ENCODE peak calls at places on chromosomes 3 and 15, in six cellular contexts. One of them, this sample, is unnamed. For H3K27me3, the result is how much of the 10 kb centered on the place peaks cover.

GRCh38 chr3:42960781-42961180 is 18.3 kb upstream of the GASK1A start:
- DNase-seq in PC-3: no peak
- DNase-seq in HCT116: no peak
- DNase-seq in neural progenitor cell: no peak
- DNase-seq in SK-N-SH: no peak
- DNase-seq in MM.1S: no peak
- DNase-seq in this sample: no peak

GRCh38 chr3:171835116-171835515 is 8.0 kb upstream of the TMEM212 start:
- DNase-seq in PC-3: no peak
- DNase-seq in HCT116: no peak
- DNase-seq in neural progenitor cell: no peak
- DNase-seq in SK-N-SH: no peak
- DNase-seq in MM.1S: no peak
- DNase-seq in this sample: no peak

GRCh38 chr15:29669823-29670222 is 152.4 kb downstream of the TJP1 start:
- DNase-seq in PC-3: peak
- DNase-seq in HCT116: no peak
- DNase-seq in neural progenitor cell: no peak
- DNase-seq in SK-N-SH: no peak
- DNase-seq in MM.1S: no peak
- DNase-seq in this sample: peak

GRCh38 chr15:70569718-70570231 is 193.6 kb downstream of the UACA start:
- DNase-seq in PC-3: peak
- DNase-seq in HCT116: peak
- DNase-seq in neural progenitor cell: no peak
- DNase-seq in SK-N-SH: no peak
- DNase-seq in MM.1S: no peak
- DNase-seq in this sample: no peak

GRCh38 chr15:60682115-60682514 is 203.2 kb upstream of the ICE2 start:
- DNase-seq in PC-3: no peak
- DNase-seq in HCT116: no peak
- DNase-seq in neural progenitor cell: no peak
- DNase-seq in SK-N-SH: no peak
- DNase-seq in MM.1S: no peak
- DNase-seq in this sample: peak

GRCh38 chr15:101614001-101614585 is 38.1 kb downstream of the TM2D3 start:
- DNase-seq in PC-3: no peak
- DNase-seq in HCT116: no peak
- DNase-seq in neural progenitor cell: no peak
- DNase-seq in SK-N-SH: peak
- DNase-seq in MM.1S: no peak
- DNase-seq in this sample: no peak

GRCh38 chr15:67820147-67820991 is 4.9 kb upstream of the SKOR1 start:
- DNase-seq in PC-3: no peak
- DNase-seq in HCT116: no peak
- DNase-seq in neural progenitor cell: no peak
- DNase-seq in SK-N-SH: no peak
- DNase-seq in MM.1S: no peak
- DNase-seq in this sample: no peak

GRCh38 chr3:37967252-37967881 is 23.2 kb upstream of the VILL start:
- DNase-seq in PC-3: peak
- DNase-seq in HCT116: peak
- DNase-seq in neural progenitor cell: peak
- DNase-seq in SK-N-SH: peak
- DNase-seq in MM.1S: peak
- DNase-seq in this sample: peak

GRCh38 chr15:45181491-45182285 is 6.1 kb downstream of the SHF start:
- DNase-seq in PC-3: no peak
- DNase-seq in HCT116: no peak
- DNase-seq in neural progenitor cell: no peak
- DNase-seq in SK-N-SH: peak
- DNase-seq in MM.1S: no peak
- DNase-seq in this sample: no peak

GRCh38 chr15:42710662-42711061 is 26.3 kb downstream of the CDAN1 start:
- DNase-seq in PC-3: no peak
- DNase-seq in HCT116: no peak
- DNase-seq in neural progenitor cell: no peak
- DNase-seq in SK-N-SH: no peak
- DNase-seq in MM.1S: no peak
- DNase-seq in this sample: no peak

GRCh38 chr3:193883551-193883950 is 252.4 kb upstream of the HES1 start:
- DNase-seq in PC-3: peak
- DNase-seq in HCT116: no peak
- DNase-seq in neural progenitor cell: no peak
- DNase-seq in SK-N-SH: no peak
- DNase-seq in MM.1S: no peak
- DNase-seq in this sample: no peak

GRCh38 chr3:10074666-10075065 is 33.4 kb downstream of the FANCD2OS start:
- DNase-seq in PC-3: no peak
- DNase-seq in HCT116: no peak
- DNase-seq in neural progenitor cell: no peak
- DNase-seq in SK-N-SH: no peak
- DNase-seq in MM.1S: no peak
- DNase-seq in this sample: peak

GRCh38 chr3:185658504-185658912 is 72.4 kb downstream of the SENP2 start:
- DNase-seq in PC-3: peak
- DNase-seq in HCT116: no peak
- DNase-seq in neural progenitor cell: no peak
- DNase-seq in SK-N-SH: no peak
- DNase-seq in MM.1S: no peak
- DNase-seq in this sample: peak

GRCh38 chr3:123202451-123202850 is 708 bp downstream of the SEC22A start:
- DNase-seq in PC-3: peak
- DNase-seq in HCT116: no peak
- DNase-seq in neural progenitor cell: peak
- DNase-seq in SK-N-SH: peak
- DNase-seq in MM.1S: no peak
- DNase-seq in this sample: peak

GRCh38 chr3:174675426-174675825 is 183.7 kb upstream of the NAALADL2 start:
- DNase-seq in PC-3: no peak
- DNase-seq in HCT116: no peak
- DNase-seq in neural progenitor cell: no peak
- DNase-seq in SK-N-SH: no peak
- DNase-seq in MM.1S: no peak
- DNase-seq in this sample: no peak

GRCh38 chr3:139574026-139574947 is 34.7 kb upstream of the RBP1 start:
- DNase-seq in PC-3: no peak
- DNase-seq in HCT116: no peak
- DNase-seq in neural progenitor cell: no peak
- DNase-seq in SK-N-SH: peak
- DNase-seq in MM.1S: no peak
- DNase-seq in this sample: no peak

GRCh38 chr3:196659901-196660351 is 20.4 kb downstream of the NRROS start:
- DNase-seq in PC-3: no peak
- DNase-seq in HCT116: no peak
- DNase-seq in neural progenitor cell: no peak
- DNase-seq in SK-N-SH: no peak
- DNase-seq in MM.1S: no peak
- DNase-seq in this sample: no peak

GRCh38 chr3:184932777-184933176 is 120.8 kb downstream of the VPS8 start:
- DNase-seq in PC-3: no peak
- DNase-seq in HCT116: no peak
- DNase-seq in neural progenitor cell: no peak
- DNase-seq in SK-N-SH: no peak
- DNase-seq in MM.1S: peak
- DNase-seq in this sample: no peak

GRCh38 chr15:63059075-63059474 is 16.5 kb downstream of the TPM1 start:
- DNase-seq in PC-3: no peak
- DNase-seq in HCT116: no peak
- DNase-seq in neural progenitor cell: no peak
- DNase-seq in SK-N-SH: no peak
- DNase-seq in MM.1S: no peak
- DNase-seq in this sample: no peak
- H3K9ac ChIP-seq in PC-3: no peak
- H3K9ac ChIP-seq in HCT116: no peak
- H3K9ac ChIP-seq in neural progenitor cell: no peak
- H3K9ac ChIP-seq in SK-N-SH: peak
- H3K9ac ChIP-seq in MM.1S: no peak
- H3K9ac ChIP-seq in this sample: peak

DNA sequence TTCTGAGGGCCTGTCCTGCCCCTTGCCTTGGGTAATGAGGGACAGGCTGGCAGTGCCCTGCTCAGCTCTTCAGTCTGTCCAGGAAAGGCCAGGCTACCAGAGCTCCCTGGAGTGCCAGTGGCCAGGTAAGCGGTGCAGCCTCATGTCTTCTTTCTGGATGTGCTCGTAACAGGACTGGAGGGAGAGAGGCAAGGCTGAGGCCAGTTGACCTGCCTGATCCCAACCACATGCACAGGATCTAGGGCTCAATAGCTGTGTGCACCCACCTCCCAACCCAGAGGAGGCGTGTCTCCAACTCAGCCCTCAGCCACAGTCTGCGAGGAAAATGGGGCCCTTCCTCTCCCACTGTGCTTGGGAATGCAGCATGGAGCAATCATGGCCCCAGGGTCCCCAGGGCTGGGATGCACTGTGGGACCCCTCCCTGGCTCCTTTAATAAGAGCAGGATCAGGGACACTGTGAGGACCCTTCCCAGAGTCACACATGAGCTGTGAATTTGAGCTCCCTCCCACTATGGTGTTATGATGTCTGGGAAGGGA is 22.5 kb downstream of the ALS2CL start:
- DNase-seq in PC-3: no peak
- DNase-seq in HCT116: no peak
- DNase-seq in neural progenitor cell: no peak
- DNase-seq in SK-N-SH: peak
- DNase-seq in MM.1S: no peak
- DNase-seq in this sample: no peak
- TF ChIP-seq EZH2phosphoT487 in PC-3: no peak
- TF ChIP-seq EZH2phosphoT487 in HCT116: no peak
- TF ChIP-seq EZH2phosphoT487 in neural progenitor cell: no peak
- TF ChIP-seq EZH2phosphoT487 in SK-N-SH: no peak
- TF ChIP-seq EZH2phosphoT487 in MM.1S: no peak
- TF ChIP-seq EZH2phosphoT487 in this sample: no peak

GRCh38 chr15:58063612-58064011 is 1.9 kb downstream of the ALDH1A2 start:
- DNase-seq in PC-3: no peak
- DNase-seq in HCT116: no peak
- DNase-seq in neural progenitor cell: no peak
- DNase-seq in SK-N-SH: no peak
- DNase-seq in MM.1S: no peak
- DNase-seq in this sample: no peak

GRCh38 chr15:58065445-58066041 is at the start of gene ALDH1A2:
- DNase-seq in PC-3: no peak
- DNase-seq in HCT116: no peak
- DNase-seq in neural progenitor cell: peak
- DNase-seq in SK-N-SH: peak
- DNase-seq in MM.1S: no peak
- DNase-seq in this sample: no peak

GRCh38 chr15:58065011-58065444 is 483 bp downstream of the ALDH1A2 start:
- DNase-seq in PC-3: no peak
- DNase-seq in HCT116: no peak
- DNase-seq in neural progenitor cell: peak
- DNase-seq in SK-N-SH: no peak
- DNase-seq in MM.1S: no peak
- DNase-seq in this sample: no peak

GRCh38 chr15:58064119-58065010 is 1.1 kb downstream of the ALDH1A2 start:
- DNase-seq in PC-3: no peak
- DNase-seq in HCT116: no peak
- DNase-seq in neural progenitor cell: peak
- DNase-seq in SK-N-SH: no peak
- DNase-seq in MM.1S: no peak
- DNase-seq in this sample: peak

DNA sequence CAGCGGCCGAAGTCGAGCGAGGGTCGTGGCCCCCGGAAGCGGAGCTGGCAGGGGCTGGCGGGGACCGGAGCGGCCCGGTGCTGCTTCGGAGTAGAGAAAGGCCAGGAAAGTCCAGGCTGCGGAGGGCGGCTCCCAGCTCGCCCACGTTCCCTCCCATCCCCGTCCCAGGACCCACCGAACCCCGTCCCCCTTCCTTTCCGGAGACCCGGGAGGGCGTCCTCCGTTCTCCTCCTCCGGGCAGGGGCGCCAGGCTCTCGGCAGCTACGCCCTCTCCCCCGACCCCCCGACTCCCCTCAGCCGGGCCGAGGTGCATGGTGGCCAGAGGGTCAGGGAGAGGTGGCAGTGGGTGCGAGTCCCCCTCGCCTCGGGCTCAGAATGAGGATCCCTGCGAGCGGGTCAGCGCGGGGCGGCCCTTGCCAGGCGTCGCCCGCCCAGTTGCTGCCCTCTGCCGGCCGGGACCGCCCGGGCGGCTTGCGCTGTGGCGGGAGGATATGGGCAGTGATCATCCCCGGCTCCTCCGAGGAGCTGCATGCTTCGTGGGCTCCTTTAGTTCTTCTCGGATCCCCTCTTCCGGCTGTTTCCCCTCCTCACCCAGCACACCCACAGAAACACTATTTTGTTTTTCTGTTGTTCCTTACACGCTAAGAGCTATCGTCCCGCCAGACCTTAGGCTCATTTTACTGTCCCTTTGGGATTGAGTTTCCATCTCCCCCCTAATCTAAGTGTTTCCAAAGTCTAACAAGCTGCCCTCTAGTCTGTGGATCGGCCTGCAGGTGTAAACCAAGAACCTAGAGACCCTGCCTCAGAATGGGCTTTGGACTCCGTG is 744 bp upstream of the ALDH1A2 start:
- DNase-seq in PC-3: peak
- DNase-seq in HCT116: peak
- DNase-seq in neural progenitor cell: peak
- DNase-seq in SK-N-SH: peak
- DNase-seq in MM.1S: peak
- DNase-seq in this sample: peak
- H3K27me3 ChIP-seq in PC-3: under half
- H3K27me3 ChIP-seq in HCT116: under half
- H3K27me3 ChIP-seq in neural progenitor cell: half or more
- H3K27me3 ChIP-seq in SK-N-SH: under half
- H3K27me3 ChIP-seq in MM.1S: under half
- H3K27me3 ChIP-seq in this sample: half or more

DNA sequence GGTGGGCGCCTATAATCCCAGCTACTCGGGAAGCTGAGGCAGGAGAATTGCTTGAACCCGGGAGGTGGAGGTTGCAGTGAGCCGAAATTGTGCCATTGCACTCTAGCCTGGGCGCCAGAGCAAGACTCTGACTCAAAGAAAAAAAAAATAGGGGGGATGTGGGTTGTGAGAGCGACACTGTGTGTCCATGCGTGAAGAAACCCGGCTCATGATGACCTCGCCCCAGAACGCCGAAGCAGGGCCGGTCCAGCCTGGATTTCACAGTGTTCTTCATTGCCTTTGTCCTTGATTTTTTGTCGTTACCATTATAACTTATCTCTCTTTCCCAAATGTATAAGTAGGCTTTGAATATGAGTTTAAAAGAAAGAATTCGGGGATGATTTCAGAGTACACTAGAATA is 128.7 kb downstream of the PGPEP1L start:
- DNase-seq in PC-3: no peak
- DNase-seq in HCT116: no peak
- DNase-seq in neural progenitor cell: no peak
- DNase-seq in SK-N-SH: no peak
- DNase-seq in MM.1S: no peak
- DNase-seq in this sample: no peak
- H3K9ac ChIP-seq in PC-3: no peak
- H3K9ac ChIP-seq in HCT116: no peak
- H3K9ac ChIP-seq in neural progenitor cell: no peak
- H3K9ac ChIP-seq in SK-N-SH: no peak
- H3K9ac ChIP-seq in MM.1S: no peak
- H3K9ac ChIP-seq in this sample: no peak

GRCh38 chr15:90837052-90837621 is 31.3 kb upstream of the FURIN start:
- DNase-seq in PC-3: no peak
- DNase-seq in HCT116: no peak
- DNase-seq in neural progenitor cell: no peak
- DNase-seq in SK-N-SH: no peak
- DNase-seq in MM.1S: no peak
- DNase-seq in this sample: no peak
- TF ChIP-seq EZH2phosphoT487 in PC-3: no peak
- TF ChIP-seq EZH2phosphoT487 in HCT116: no peak
- TF ChIP-seq EZH2phosphoT487 in neural progenitor cell: no peak
- TF ChIP-seq EZH2phosphoT487 in SK-N-SH: no peak
- TF ChIP-seq EZH2phosphoT487 in MM.1S: no peak
- TF ChIP-seq EZH2phosphoT487 in this sample: no peak